ENCODE peak calls at places on chromosomes 16 and 17, in five cellular contexts. One of them, this sample, is unnamed.

GRCh38 chr16:82481455-82481854 is 145.3 kb upstream of the CDH13 start:
- DNase-seq in EL: no peak
- DNase-seq in HuH-7: no peak
- DNase-seq in COR-L47: no peak
- DNase-seq in H1: no peak
- DNase-seq in this sample: no peak

GRCh38 chr16:56608043-56608875 is at the start of gene MT2A:
- DNase-seq in EL: peak
- DNase-seq in HuH-7: peak
- DNase-seq in COR-L47: peak
- DNase-seq in H1: no peak
- DNase-seq in this sample: peak

GRCh38 chr16:880471-881171 is 80.1 kb upstream of the GNG13 start:
- DNase-seq in EL: no peak
- DNase-seq in HuH-7: no peak
- DNase-seq in COR-L47: no peak
- DNase-seq in H1: no peak
- DNase-seq in this sample: no peak

GRCh38 chr16:14957576-14958322 is 17.1 kb upstream of the PDXDC1 start:
- DNase-seq in EL: no peak
- DNase-seq in HuH-7: no peak
- DNase-seq in COR-L47: no peak
- DNase-seq in H1: no peak
- DNase-seq in this sample: no peak

GRCh38 chr16:76801357-76801756 is 389.6 kb upstream of the MON1B start:
- DNase-seq in EL: no peak
- DNase-seq in HuH-7: no peak
- DNase-seq in COR-L47: no peak
- DNase-seq in H1: no peak
- DNase-seq in this sample: no peak

GRCh38 chr17:13671341-13671740 is 69.6 kb upstream of the HS3ST3A1 start:
- DNase-seq in EL: no peak
- DNase-seq in HuH-7: no peak
- DNase-seq in COR-L47: no peak
- DNase-seq in H1: no peak
- DNase-seq in this sample: no peak

GRCh38 chr16:58837950-58838349 is 103.8 kb upstream of the GOT2 start:
- DNase-seq in EL: no peak
- DNase-seq in HuH-7: no peak
- DNase-seq in COR-L47: no peak
- DNase-seq in H1: no peak
- DNase-seq in this sample: no peak

GRCh38 chr16:87607223-87607622 is 4.9 kb downstream of the JPH3 start:
- DNase-seq in EL: no peak
- DNase-seq in HuH-7: no peak
- DNase-seq in COR-L47: no peak
- DNase-seq in H1: no peak
- DNase-seq in this sample: peak

GRCh38 chr16:70750893-70751467 is 50.0 kb downstream of the VAC14 start:
- DNase-seq in EL: peak
- DNase-seq in HuH-7: no peak
- DNase-seq in COR-L47: no peak
- DNase-seq in H1: no peak
- DNase-seq in this sample: no peak

GRCh38 chr17:28807925-28808641 is 34.5 kb downstream of the FAM222B start:
- DNase-seq in EL: peak
- DNase-seq in HuH-7: peak
- DNase-seq in COR-L47: peak
- DNase-seq in H1: no peak
- DNase-seq in this sample: no peak

GRCh38 chr17:74454197-74455024 is 12.0 kb upstream of the CD300A start:
- DNase-seq in EL: no peak
- DNase-seq in HuH-7: no peak
- DNase-seq in COR-L47: peak
- DNase-seq in H1: no peak
- DNase-seq in this sample: peak

GRCh38 chr16:30585022-30585399 is 486 bp downstream of the ZNF785 start:
- DNase-seq in EL: no peak
- DNase-seq in HuH-7: no peak
- DNase-seq in COR-L47: peak
- DNase-seq in H1: no peak
- DNase-seq in this sample: no peak

GRCh38 chr17:28057731-28058246 is 15.3 kb downstream of the NLK start:
- DNase-seq in EL: no peak
- DNase-seq in HuH-7: peak
- DNase-seq in COR-L47: no peak
- DNase-seq in H1: no peak
- DNase-seq in this sample: no peak

GRCh38 chr17:81229666-81229920 is 6.8 kb upstream of the CEP131 start:
- DNase-seq in EL: no peak
- DNase-seq in HuH-7: no peak
- DNase-seq in COR-L47: no peak
- DNase-seq in H1: no peak
- DNase-seq in this sample: no peak

GRCh38 chr17:67413399-67413798 is 36.3 kb downstream of the PITPNC1 start:
- DNase-seq in EL: no peak
- DNase-seq in HuH-7: no peak
- DNase-seq in COR-L47: no peak
- DNase-seq in H1: no peak
- DNase-seq in this sample: no peak

GRCh38 chr16:2155091-2156024 is at the start of gene TRAF7:
- DNase-seq in EL: peak
- DNase-seq in HuH-7: peak
- DNase-seq in COR-L47: peak
- DNase-seq in H1: peak
- DNase-seq in this sample: peak

GRCh38 chr17:65530985-65531507 is 30.4 kb downstream of the AXIN2 start:
- DNase-seq in EL: peak
- DNase-seq in HuH-7: no peak
- DNase-seq in COR-L47: no peak
- DNase-seq in H1: no peak
- DNase-seq in this sample: no peak

GRCh38 chr16:1048442-1049112 is 24.0 kb upstream of the SSTR5 start:
- DNase-seq in EL: peak
- DNase-seq in HuH-7: peak
- DNase-seq in COR-L47: peak
- DNase-seq in H1: peak
- DNase-seq in this sample: peak

GRCh38 chr16:54110582-54110981 is 176.0 kb downstream of the IRX3 start:
- DNase-seq in EL: no peak
- DNase-seq in HuH-7: no peak
- DNase-seq in COR-L47: no peak
- DNase-seq in H1: no peak
- DNase-seq in this sample: no peak

GRCh38 chr17:47231334-47231733 is 22.2 kb downstream of the MYL4 start:
- DNase-seq in EL: no peak
- DNase-seq in HuH-7: no peak
- DNase-seq in COR-L47: no peak
- DNase-seq in H1: no peak
- DNase-seq in this sample: no peak

GRCh38 chr16:54987081-54987480 is 56.4 kb downstream of the IRX5 start:
- DNase-seq in EL: no peak
- DNase-seq in HuH-7: no peak
- DNase-seq in COR-L47: peak
- DNase-seq in H1: no peak
- DNase-seq in this sample: peak

GRCh38 chr17:43171761-43172487 is 910 bp downstream of the NBR1 start:
- DNase-seq in EL: peak
- DNase-seq in HuH-7: no peak
- DNase-seq in COR-L47: peak
- DNase-seq in H1: no peak
- DNase-seq in this sample: no peak

This sample was measured in occipital lobe.